ENCODE peak calls at places on chromosomes 16 and 17, in eight cellular contexts. T is neural progenitor cell; X is mucosa of descending colon; Q is epithelial cell of esophagus; I is GM04504; C is putamen; E is uterus; O is central memory CD4-positive, alpha-beta T cell. W is an unnamed sample.

GRCh38 chr16:48491517-48491916 is 106.3 kb upstream of the SIAH1 start:
- DNase-seq in T (no peak), X (no peak), I (no peak), C (peak), E (no peak), O (no peak), Q (no peak), W (no peak)

GRCh38 chr17:69581061-69581955 is 166.8 kb downstream of the MAP2K6 start:
- DNase-seq in Q (no peak), I (no peak), C (no peak), X (no peak), E (no peak), T (no peak), O (peak), W (no peak)

GRCh38 chr16:66455970-66456369 is 28.9 kb downstream of the BEAN1 start:
- DNase-seq in T (no peak), Q (no peak), I (no peak), C (no peak), X (no peak), E (no peak), O (no peak), W (no peak)

GRCh38 chr17:48181653-48182052 is 74.1 kb downstream of the SNX11 start:
- DNase-seq in E (no peak), Q (peak), O (no peak), T (peak), I (no peak), X (no peak), C (no peak), W (peak)

GRCh38 chr16:86951041-86951822 is 366.0 kb downstream of the C16orf95 start:
- DNase-seq in O (no peak), C (no peak), X (no peak), T (no peak), I (no peak), Q (no peak), E (no peak), W (no peak)

GRCh38 chr17:55348749-55349354 is 72.8 kb downstream of the MMD start:
- DNase-seq in T (peak), I (peak), C (peak), E (peak), Q (peak), X (no peak), O (peak), W (peak)

GRCh38 chr17:12041316-12041715 is 20.6 kb downstream of the MAP2K4 start:
- DNase-seq in I (peak), X (no peak), T (no peak), E (no peak), O (no peak), Q (peak), C (no peak), W (no peak)

GRCh38 chr16:77843412-77843811 is 55.0 kb downstream of the VAT1L start:
- DNase-seq in T (peak), Q (no peak), E (no peak), X (no peak), I (no peak), C (no peak), O (no peak), W (no peak)

GRCh38 chr16:26605872-26606271 is 460.9 kb upstream of the C16orf82 start:
- DNase-seq in T (no peak), E (no peak), O (no peak), C (no peak), X (no peak), Q (no peak), I (no peak), W (no peak)

GRCh38 chr16:5041604-5042133 is 7.9 kb upstream of the NAGPA start:
- DNase-seq in E (no peak), X (no peak), O (no peak), I (no peak), Q (peak), T (no peak), C (no peak), W (peak)

GRCh38 chr16:6969594-6969993 is 363.1 kb upstream of the RBFOX1 start:
- DNase-seq in O (no peak), T (no peak), C (no peak), E (no peak), Q (no peak), I (no peak), X (no peak), W (no peak)

GRCh38 chr17:4509402-4509801 is 10.7 kb downstream of the SPNS2 start:
- DNase-seq in C (no peak), X (no peak), Q (no peak), T (no peak), O (no peak), I (no peak), E (no peak), W (no peak)